ENCODE peak calls at places on chromosomes 4 and X, in ten cellular contexts. H, A, X, G, E, U, N, O, F and V are unnamed samples. For H3K4me1, the result is how much of the 10 kb centered on the place peaks cover.

GRCh38 chr4:142088906-142089305 is 452.5 kb downstream of the IL15 start:
- DNase-seq in O (no peak), U (no peak), X (peak), A (no peak), H (no peak), F (no peak), N (no peak), E (no peak), G (no peak), V (no peak)

GRCh38 chr4:152956650-152957436 is 20.7 kb downstream of the FHDC1 start:
- DNase-seq in O (no peak), A (no peak), U (no peak), X (peak), E (no peak), G (no peak), N (no peak), H (no peak), F (no peak), V (no peak)

GRCh38 chr4:16026155-16026761 is 57.6 kb downstream of the PROM1 start:
- DNase-seq in H (peak), E (peak), A (no peak), O (peak), G (no peak), N (peak), X (peak), U (no peak), F (peak), V (no peak)

GRCh38 chrX:37667141-37667540 is 18.4 kb upstream of the XK start:
- DNase-seq in X (no peak), F (no peak), A (no peak), N (no peak), G (no peak), H (no peak), E (no peak), O (no peak), U (no peak), V (no peak)

GRCh38 chr4:42570221-42570620 is 86.7 kb downstream of the ATP8A1 start:
- DNase-seq in U (no peak), N (no peak), H (no peak), G (no peak), A (no peak), F (peak), X (peak), E (no peak), O (no peak), V (peak)

GRCh38 chr4:142567620-142568451 is 278.3 kb downstream of the INPP4B start:
- DNase-seq in O (no peak), A (no peak), F (peak), U (no peak), H (no peak), G (no peak), X (no peak), N (no peak), E (peak), V (no peak)

GRCh38 chrX:80285131-80285773 is 135.0 kb upstream of the TENT5D start:
- DNase-seq in A (no peak), G (no peak), F (peak), X (peak), N (peak), U (no peak), H (peak), O (peak), E (peak), V (no peak)

GRCh38 chr4:33369366-33369899 is 2649.3 kb downstream of the PCDH7 start:
- DNase-seq in E (peak), X (peak), H (no peak), A (no peak), U (no peak), F (no peak), O (no peak), G (no peak), N (no peak), V (no peak)

GRCh38 chrX:20974326-20974725 is 399.9 kb upstream of the CNKSR2 start:
- DNase-seq in F (no peak), E (peak), U (no peak), A (no peak), O (no peak), N (no peak), H (no peak), G (no peak), X (peak), V (no peak)

GRCh38 chr4:115927382-115927781 is 814.0 kb upstream of the NDST4 start:
- DNase-seq in G (no peak), A (no peak), X (no peak), U (no peak), N (no peak), O (no peak), F (no peak), H (no peak), E (no peak), V (no peak)

GRCh38 chrX:109270580-109271484 is 211.1 kb downstream of the GUCY2F start:
- DNase-seq in A (no peak), E (peak), X (peak), H (peak), U (peak), F (no peak), G (no peak), O (no peak), N (no peak), V (no peak)

GRCh38 chr4:96593422-96593821 is 753.5 kb downstream of the PDHA2 start:
- DNase-seq in N (no peak), O (no peak), X (peak), F (no peak), U (no peak), A (no peak), E (no peak), H (no peak), G (no peak), V (no peak)

GRCh38 chrX:11888421-11888820 is 130.4 kb downstream of the MSL3 start:
- DNase-seq in N (no peak), X (no peak), U (peak), G (no peak), H (no peak), A (no peak), E (peak), O (no peak), F (no peak), V (no peak)

GRCh38 chrX:51641421-51642021 is 22.8 kb upstream of the CENPVL3 start:
- DNase-seq in O (peak), F (peak), H (peak), A (no peak), X (peak), N (peak), E (peak), G (no peak), U (no peak), V (no peak)

GRCh38 chrX:150967786-150968185 is 15.3 kb upstream of the HMGB3 start:
- DNase-seq in N (no peak), X (no peak), F (no peak), H (no peak), U (no peak), A (peak), G (no peak), O (no peak), E (no peak), V (no peak)

GRCh38 chr4:113979973-113980615 is 647 bp upstream of the ARSJ start:
- DNase-seq in G (no peak), X (peak), U (no peak), N (no peak), O (no peak), E (peak), F (no peak), A (no peak), H (no peak), V (no peak)

GRCh38 chr4:95044204-95044848 is 286.6 kb downstream of the BMPR1B start:
- DNase-seq in O (no peak), F (peak), E (no peak), A (no peak), N (no peak), U (no peak), G (no peak), H (no peak), X (no peak), V (no peak)

GRCh38 chr4:38080575-38080974 is 120.4 kb downstream of the PTTG2 start:
- DNase-seq in G (no peak), X (no peak), U (no peak), A (peak), O (no peak), N (no peak), E (no peak), H (no peak), F (no peak), V (no peak)

GRCh38 chr4:122758033-122758432 is 25.5 kb downstream of the BBS12 start:
- DNase-seq in G (no peak), O (peak), N (peak), X (peak), H (peak), A (no peak), U (no peak), E (no peak), F (peak), V (no peak)

GRCh38 chrX:24317567-24317966 is 3.7 kb upstream of the SUPT20HL2 start:
- DNase-seq in U (no peak), F (no peak), E (no peak), G (no peak), N (no peak), O (peak), X (no peak), H (no peak), A (no peak), V (no peak)

GRCh38 chrX:55342533-55343501 is 78.1 kb upstream of the PAGE3 start:
- DNase-seq in F (peak), H (peak), O (peak), X (peak), N (peak), E (peak), U (peak), A (no peak), G (no peak), V (no peak)

GRCh38 chr4:48831532-48832015 is 686 bp downstream of the OCIAD1 start:
- DNase-seq in F (no peak), X (no peak), H (peak), U (no peak), E (no peak), O (no peak), G (no peak), A (no peak), N (no peak), V (no peak)

GRCh38 chr4:67332627-67333026 is 212.7 kb downstream of the CENPC start:
- DNase-seq in F (peak), A (no peak), G (no peak), H (peak), X (peak), E (peak), O (peak), N (no peak), U (no peak), V (no peak)

GRCh38 chr4:52950226-52950625 is 88.1 kb downstream of the RASL11B start:
- DNase-seq in G (no peak), A (no peak), X (no peak), F (no peak), H (no peak), N (no peak), U (no peak), E (peak), O (no peak), V (no peak)

GRCh38 chrX:29992083-29992482 is 223.3 kb upstream of the MAGEB2 start:
- DNase-seq in H (no peak), O (no peak), A (no peak), G (no peak), F (no peak), N (no peak), X (no peak), E (no peak), U (no peak), V (no peak)

GRCh38 chr4:122739174-122739573 is 6.7 kb downstream of the BBS12 start:
- DNase-seq in E (peak), X (peak), H (no peak), O (no peak), N (no peak), G (no peak), U (no peak), F (no peak), A (no peak), V (no peak)

GRCh38 chr4:71497078-71497477 is 158.3 kb downstream of the SLC4A4 start:
- DNase-seq in H (no peak), X (no peak), G (no peak), F (no peak), E (no peak), A (no peak), N (no peak), O (no peak), U (no peak), V (no peak)

GRCh38 chrX:139560221-139560620 is 29.7 kb downstream of the F9 start:
- DNase-seq in F (no peak), A (no peak), H (no peak), X (peak), E (no peak), U (no peak), G (no peak), O (no peak), N (no peak), V (no peak)

GRCh38 chr4:1409806-1410425 is 3.7 kb upstream of the NKX1-1 start:
- DNase-seq in F (no peak), G (no peak), N (no peak), X (no peak), H (no peak), O (peak), A (peak), E (no peak), U (no peak), V (no peak)

GRCh38 chr4:183297675-183298074 is 22.4 kb downstream of the CLDN22 start:
- DNase-seq in X (no peak), G (no peak), F (no peak), N (no peak), E (no peak), U (no peak), A (no peak), O (no peak), H (no peak), V (no peak)

GRCh38 chrX:118520206-118520857 is 24.7 kb downstream of the DOCK11 start:
- DNase-seq in E (peak), N (no peak), O (no peak), X (peak), H (no peak), U (no peak), F (no peak), A (no peak), G (no peak), V (no peak)

GRCh38 chr4:108527729-108528128 is 92.6 kb upstream of the RPL34 start:
- DNase-seq in F (no peak), U (no peak), O (no peak), A (no peak), E (no peak), X (no peak), N (no peak), H (no peak), G (no peak), V (no peak)

GRCh38 chr4:157075811-157076577 is at the start of gene GLRB:
- DNase-seq in N (no peak), A (peak), X (peak), F (peak), O (peak), G (no peak), U (no peak), H (no peak), E (peak), V (peak)

GRCh38 chr4:173414456-173414855 is 15.5 kb upstream of the SCRG1 start:
- DNase-seq in U (no peak), X (no peak), A (no peak), E (no peak), H (no peak), G (no peak), O (no peak), F (no peak), N (no peak), V (no peak)

GRCh38 chr4:177519481-177520270 is 77.4 kb upstream of the AGA start:
- DNase-seq in U (no peak), X (peak), F (no peak), G (no peak), H (no peak), A (no peak), N (no peak), E (no peak), O (no peak), V (no peak)

GRCh38 chr4:109315818-109316217 is 13.4 kb upstream of the COL25A1 start:
- DNase-seq in U (no peak), E (no peak), A (no peak), N (no peak), H (no peak), O (no peak), X (peak), F (no peak), G (no peak), V (no peak)

DNA sequence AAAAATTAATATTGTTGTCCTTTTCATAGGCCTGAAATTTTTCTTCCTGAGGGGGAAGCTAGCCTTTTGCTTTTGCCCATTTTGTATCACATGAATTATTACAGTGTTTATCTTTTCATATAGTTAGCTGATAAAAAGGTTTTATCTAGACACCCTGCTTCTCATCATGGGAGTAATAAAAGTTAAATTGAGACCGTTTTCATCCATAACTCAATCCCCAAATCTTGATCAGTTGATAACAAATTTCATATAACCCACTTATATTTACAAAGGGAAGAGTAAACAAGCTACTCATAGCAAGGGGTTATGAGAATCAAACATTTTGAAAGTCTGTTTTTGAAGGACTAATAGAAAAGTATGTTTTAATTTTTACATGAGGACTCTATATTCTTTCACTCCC is 23.5 kb upstream of the DCX start:
- DNase-seq in A (no peak), H (no peak), G (no peak), U (no peak), N (no peak), F (no peak), X (no peak), E (no peak), O (no peak), V (no peak)
- H3K4me1 ChIP-seq in A (under half), H (under half), G (under half), U (under half), N (under half), F (under half), X (under half), E (under half), O (under half), V (under half)

DNA sequence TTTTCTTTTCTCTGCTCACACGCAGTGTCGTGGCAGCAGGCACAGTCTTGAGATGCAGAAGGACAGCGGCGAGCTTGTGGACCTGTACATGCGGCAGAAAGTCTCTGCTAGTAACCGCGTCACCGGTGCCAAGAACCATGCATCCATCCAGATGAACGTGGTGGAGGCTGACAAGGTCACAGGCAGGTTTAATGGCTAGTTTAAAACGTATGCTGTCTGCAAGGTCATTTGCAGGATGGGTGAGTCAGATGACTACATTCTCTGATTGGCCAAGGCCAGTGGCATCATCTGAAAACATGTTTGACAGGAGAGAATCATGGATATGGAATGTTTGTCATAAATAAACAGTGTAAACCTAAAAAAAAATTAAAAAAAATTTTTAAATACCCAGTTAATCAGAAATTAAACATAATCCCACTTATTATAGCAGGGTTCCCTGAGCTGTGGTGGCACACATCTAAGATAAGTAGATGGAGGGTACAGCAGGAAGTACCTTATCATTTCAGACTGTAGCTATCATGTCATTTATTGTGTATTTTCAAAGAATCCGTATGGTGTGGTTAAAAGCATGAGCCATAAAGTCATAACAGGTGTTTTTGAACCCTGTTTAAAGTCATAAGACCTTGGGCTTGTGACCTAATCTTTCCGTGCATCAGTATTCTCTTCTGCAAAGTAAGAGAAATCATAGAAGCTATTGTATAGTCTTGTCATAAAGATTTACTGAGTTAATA is 7.5 kb upstream of the BMP2K start:
- DNase-seq in N (no peak), O (no peak), F (no peak), E (peak), H (no peak), X (no peak), G (no peak), A (no peak), U (no peak), V (no peak)
- H3K4me3 ChIP-seq in N (no peak), O (no peak), F (no peak), E (no peak), H (no peak), X (no peak), G (no peak), A (no peak), U (no peak), V (no peak)

GRCh38 chrX:100704581-100705203 is 27.2 kb downstream of the SYTL4 start:
- DNase-seq in X (no peak), U (no peak), E (no peak), H (no peak), O (no peak), N (no peak), A (no peak), F (no peak), G (no peak), V (no peak)
- TF ChIP-seq CTCF in X (no peak), U (no peak), E (no peak), H (no peak), O (no peak), N (no peak), A (no peak), F (no peak), G (no peak), V (no peak)

GRCh38 chr4:6938237-6938636 is 28.6 kb downstream of the TBC1D14 start:
- DNase-seq in O (no peak), A (peak), E (no peak), N (no peak), F (no peak), G (no peak), U (no peak), H (peak), X (no peak), V (peak)
- H3K4me1 ChIP-seq in O (under half), A (under half), E (under half), N (under half), F (under half), G (under half), U (under half), H (half or more), X (under half), V (under half)

DNA sequence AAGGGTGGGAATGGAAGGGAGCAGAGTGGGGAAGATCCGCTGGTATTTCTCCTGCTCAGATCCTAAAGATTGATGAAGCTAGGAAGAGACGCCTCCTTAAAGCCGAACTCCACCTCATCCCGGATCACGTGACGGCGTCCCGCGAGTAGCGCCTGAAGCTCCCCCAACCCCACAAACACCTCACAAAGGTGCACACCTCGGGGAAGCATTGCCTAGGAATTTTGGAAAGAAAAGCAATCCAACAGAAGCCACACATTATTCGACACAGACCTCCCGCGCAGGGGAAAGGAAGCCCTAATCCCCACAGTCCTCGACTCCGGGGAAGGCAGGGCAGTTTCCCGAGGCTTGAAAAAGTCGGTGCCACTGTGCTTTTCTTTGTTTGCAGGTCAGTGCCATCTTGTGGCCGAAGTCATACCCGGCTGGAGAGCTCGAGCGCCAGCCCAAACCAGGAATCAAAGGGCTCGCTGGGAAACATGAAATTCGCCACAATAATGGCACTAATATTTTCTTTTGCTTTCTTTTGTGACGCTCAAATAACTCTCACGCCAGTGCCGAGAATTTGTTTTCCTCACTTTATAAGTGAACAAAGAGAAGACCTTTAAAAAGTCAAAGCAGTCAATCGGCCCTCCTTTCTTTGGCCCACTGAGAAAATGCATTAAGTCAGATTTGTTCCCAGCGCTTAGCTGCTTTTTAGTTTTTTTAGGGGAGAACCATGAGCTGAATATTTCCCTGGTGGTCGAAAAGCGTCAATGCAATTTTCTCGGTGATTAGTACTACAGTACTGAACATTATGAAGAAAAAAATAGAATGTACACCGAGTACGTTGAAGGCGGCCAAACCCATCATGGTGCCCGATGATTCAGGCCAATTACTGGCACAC is at the start of gene NPY1R:
- DNase-seq in X (peak), U (no peak), H (peak), N (peak), E (peak), G (peak), A (peak), F (peak), O (peak), V (peak)
- H3K4me3 ChIP-seq in X (peak), U (peak), H (no peak), N (peak), E (peak), G (peak), A (peak), F (peak), O (peak), V (peak)